ENCODE peak calls at places on chromosomes 1 and 21, in eight cellular contexts. R is HepG2, A is endothelial cell of umbilical vein, H is mammary epithelial cell, K is PC-3, E is kidney, Z is colonic mucosa, T is mesendoderm. W is an unnamed sample.

GRCh38 chr1:117606608-117607261 is 887 bp downstream of the TENT5C start:
- DNase-seq in R (no peak), E (peak; percentile 87), T (peak; percentile 51), Z (peak; percentile 70), H (peak; percentile 53), K (peak; percentile 54), A (no peak), W (peak; percentile 56)

GRCh38 chr1:245710961-245711903 is 556.4 kb downstream of the KIF26B start:
- DNase-seq in H (no peak), Z (no peak), A (no peak), T (peak; percentile 60), K (no peak), E (no peak), R (no peak), W (no peak)

GRCh38 chr1:44347280-44347679 is 7.8 kb downstream of the ERI3 start:
- DNase-seq in R (no peak), A (no peak), K (no peak), T (no peak), H (no peak), Z (no peak), E (no peak), W (peak; percentile 86)

GRCh38 chr1:211281322-211282022 is 22.3 kb downstream of the RCOR3 start:
- DNase-seq in A (no peak), H (no peak), E (no peak), Z (no peak), K (no peak), R (no peak), T (peak; percentile 57), W (peak; percentile 4)

GRCh38 chr1:97820470-97821188 is 100.2 kb downstream of the DPYD start:
- DNase-seq in E (no peak), T (peak; percentile 32), Z (no peak), A (peak; percentile 62), R (peak; percentile 5), K (peak; percentile 76), H (peak; percentile 23), W (peak; percentile 47)

GRCh38 chr1:45836451-45836850 is 33.0 kb downstream of the MAST2 start:
- DNase-seq in T (no peak), Z (no peak), A (no peak), K (no peak), R (no peak), H (no peak), E (no peak), W (no peak)

GRCh38 chr1:210883821-210884220 is 250.1 kb downstream of the KCNH1 start:
- DNase-seq in K (no peak), E (no peak), H (peak; percentile 44), A (no peak), T (no peak), Z (no peak), R (no peak), W (peak; percentile 58)

GRCh38 chr1:39947265-39947664 is 7.7 kb upstream of the MFSD2A start:
- DNase-seq in A (no peak), T (no peak), R (no peak), Z (no peak), E (no peak), H (no peak), K (no peak), W (no peak)

GRCh38 chr21:42061195-42061865 is 9.8 kb upstream of the UMODL1 start:
- DNase-seq in R (no peak), T (no peak), E (peak; percentile 58), H (no peak), Z (peak; percentile 41), K (no peak), A (no peak), W (no peak)

GRCh38 chr1:116110507-116111195 is 548 bp upstream of the MAB21L3 start:
- DNase-seq in R (peak; percentile 54), K (no peak), T (no peak), A (no peak), E (no peak), H (no peak), Z (peak; percentile 56), W (no peak)

GRCh38 chr1:52404975-52405338 is 555 bp downstream of the PRPF38A start:
- DNase-seq in K (no peak), E (no peak), H (no peak), R (no peak), T (no peak), A (no peak), Z (no peak), W (no peak)

GRCh38 chr1:29542476-29543015 is 306.2 kb downstream of the PTPRU start:
- DNase-seq in Z (no peak), T (no peak), R (no peak), A (no peak), E (no peak), H (no peak), K (no peak), W (no peak)

GRCh38 chr1:223455470-223455869 is 62.3 kb downstream of the CCDC185 start:
- DNase-seq in Z (no peak), R (no peak), T (no peak), A (no peak), E (no peak), H (no peak), K (no peak), W (no peak)

GRCh38 chr1:2607681-2608041 is 21.1 kb downstream of the PRXL2B start:
- DNase-seq in R (no peak), T (no peak), E (peak; percentile 88), K (no peak), A (no peak), H (no peak), Z (no peak), W (no peak)
- H3K9ac ChIP-seq in R (no peak overlapping the region), T (no peak overlapping the region), E (no peak overlapping the region), K (no peak overlapping the region), A (no peak overlapping the region), H (no peak overlapping the region), Z (no peak overlapping the region), W (no peak overlapping the region)

GRCh38 chr1:41698916-41699860 is 214.7 kb upstream of the EDN2 start:
- DNase-seq in H (no peak), K (no peak), T (no peak), Z (no peak), R (no peak), E (peak; percentile 73), A (no peak), W (no peak)
- H3K9ac ChIP-seq in H (no peak overlapping the region), K (no peak overlapping the region), T (no peak overlapping the region), Z (no peak overlapping the region), R (no peak overlapping the region), E (no peak overlapping the region), A (no peak overlapping the region), W (no peak overlapping the region)

GRCh38 chr1:172838681-172839313 is 179.9 kb downstream of the FASLG start:
- DNase-seq in E (no peak), T (no peak), H (no peak), Z (no peak), R (no peak), K (peak; percentile 66), A (no peak), W (no peak)
- H3K9ac ChIP-seq in E (no peak overlapping the region), T (no peak overlapping the region), H (peak overlapping the region; percentile 9), Z (no peak overlapping the region), R (no peak overlapping the region), K (no peak overlapping the region), A (no peak overlapping the region), W (no peak overlapping the region)

GRCh38 chr1:208029381-208030319 is 118.7 kb upstream of the CD34 start:
- DNase-seq in K (no peak), A (peak; percentile 86), R (no peak), H (no peak), Z (peak; percentile 36), T (no peak), E (peak; percentile 75), W (peak; percentile 87)

GRCh38 chr1:208031316-208031931 is 120.5 kb upstream of the CD34 start:
- DNase-seq in E (peak; percentile 48), Z (no peak), R (no peak), A (no peak), H (no peak), K (no peak), T (no peak), W (no peak)

GRCh38 chr1:208028526-208028925 is 117.6 kb upstream of the CD34 start:
- DNase-seq in H (no peak), T (no peak), Z (no peak), K (no peak), R (no peak), E (peak; percentile 59), A (no peak), W (peak; percentile 42)

GRCh38 chr1:208031932-208032320 is 121.0 kb upstream of the CD34 start:
- DNase-seq in T (no peak), H (no peak), Z (no peak), E (peak; percentile 27), K (no peak), A (no peak), R (no peak), W (no peak)

GRCh38 chr1:208030320-208031091 is 119.6 kb upstream of the CD34 start:
- DNase-seq in T (no peak), Z (peak; percentile 42), K (no peak), H (no peak), R (no peak), A (peak; percentile 65), E (peak; percentile 83), W (peak; percentile 53)
- H3K9ac ChIP-seq in T (no peak overlapping the region), Z (no peak overlapping the region), K (no peak overlapping the region), H (no peak overlapping the region), R (no peak overlapping the region), A (peak overlapping the region; percentile 56), E (no peak overlapping the region), W (peak overlapping the region; percentile 69)

GRCh38 chr1:9069324-9070100 is at the start of gene SLC2A5:
- DNase-seq in K (no peak), R (no peak), A (no peak), H (no peak), E (no peak), Z (peak; percentile 34), T (no peak), W (peak; percentile 58)
- H3K9ac ChIP-seq in K (no peak within 1 kb of the TSS), R (no peak within 1 kb of the TSS), A (no peak within 1 kb of the TSS), H (no peak within 1 kb of the TSS), E (peak within 1 kb of the TSS; percentile 2), Z (peak within 1 kb of the TSS; percentile 37), T (no peak within 1 kb of the TSS), W (peak within 1 kb of the TSS; percentile 26)

GRCh38 chr1:150302907-150303306 is 9.2 kb downstream of the MRPS21 start:
- DNase-seq in R (no peak), E (no peak), T (no peak), A (no peak), K (no peak), Z (no peak), H (no peak), W (no peak)
- H3K9ac ChIP-seq in R (no peak overlapping the region), E (no peak overlapping the region), T (no peak overlapping the region), A (no peak overlapping the region), K (no peak overlapping the region), Z (no peak overlapping the region), H (no peak overlapping the region), W (no peak overlapping the region)

GRCh38 chr1:78009836-78010235 is 5.1 kb downstream of the DNAJB4 start:
- DNase-seq in T (no peak), E (no peak), R (no peak), A (peak; percentile 37), H (peak; percentile 3), Z (no peak), K (no peak), W (peak; percentile 72)
- H3K9ac ChIP-seq in T (no peak overlapping the region), E (no peak overlapping the region), R (no peak overlapping the region), A (peak overlapping the region; percentile 98), H (no peak overlapping the region), Z (no peak overlapping the region), K (no peak overlapping the region), W (peak overlapping the region; percentile 96)

W was measured in GM23248.